ENCODE peak calls at places on chromosomes 3 and 15, in nine cellular contexts. Y is endothelial cell of umbilical vein; X is upper lobe of right lung; R is neuronal stem cell; K is small intestine; H is effector memory CD4-positive, alpha-beta T cell; S is hepatocyte; U is heart left ventricle; M is sigmoid colon. P is an unnamed sample.

GRCh38 chr3:17070560-17070959 is 185.8 kb downstream of the PLCL2 start:
- DNase-seq in Y (no peak), X (no peak), R (no peak), K (no peak), H (no peak), S (no peak), U (peak; percentile 44), M (no peak), P (no peak)

GRCh38 chr15:42037650-42038049 is 16.8 kb upstream of the PLA2G4E start:
- DNase-seq in Y (no peak), X (no peak), R (no peak), K (peak; percentile 42), H (no peak), S (no peak), U (peak; percentile 21), M (no peak), P (no peak)

GRCh38 chr3:197878427-197878826 is 71.6 kb upstream of the RPL35A start:
- DNase-seq in Y (no peak), X (peak; percentile 77), R (no peak), K (no peak), H (no peak), S (no peak), U (no peak), M (no peak), P (no peak)

GRCh38 chr15:44370830-44371229 is 56.6 kb upstream of the CTDSPL2 start:
- DNase-seq in Y (no peak), X (no peak), R (no peak), K (no peak), H (no peak), S (no peak), U (no peak), M (no peak), P (no peak)

GRCh38 chr3:8996681-8997121 is 33.4 kb upstream of the RAD18 start:
- DNase-seq in Y (peak; percentile 7), X (no peak), R (no peak), K (no peak), H (no peak), S (peak; percentile 52), U (peak; percentile 59), M (peak; percentile 85), P (no peak)

GRCh38 chr15:91866371-91866905 is 12.9 kb downstream of the SLCO3A1 start:
- DNase-seq in Y (no peak), X (no peak), R (no peak), K (no peak), H (no peak), S (no peak), U (no peak), M (no peak), P (no peak)

GRCh38 chr3:25441234-25441856 is 13.3 kb downstream of the RARB start:
- DNase-seq in Y (no peak), X (no peak), R (no peak), K (peak; percentile 10), H (no peak), S (no peak), U (no peak), M (no peak), P (no peak)

GRCh38 chr15:55791576-55792400 is 48.8 kb upstream of the PRTG start:
- DNase-seq in Y (peak; percentile 15), X (peak; percentile 78), R (no peak), K (no peak), H (no peak), S (no peak), U (no peak), M (no peak), P (no peak)

GRCh38 chr15:53694534-53694874 is 65.0 kb downstream of the WDR72 start:
- DNase-seq in Y (no peak), X (no peak), R (no peak), K (no peak), H (no peak), S (no peak), U (no peak), M (no peak), P (no peak)

GRCh38 chr15:52256930-52257733 is 38.5 kb downstream of the MYO5C start:
- DNase-seq in Y (no peak), X (no peak), R (no peak), K (no peak), H (no peak), S (no peak), U (no peak), M (no peak), P (no peak)

GRCh38 chr15:94042163-94042954 is 189.0 kb upstream of the MCTP2 start:
- DNase-seq in Y (no peak), X (no peak), R (no peak), K (no peak), H (no peak), S (peak; percentile 36), U (no peak), M (no peak), P (no peak)
- H3K27ac ChIP-seq in Y (no peak overlapping the region), X (no peak overlapping the region), R (no peak overlapping the region), K (no peak overlapping the region), H (no peak overlapping the region), S (no peak overlapping the region), U (no peak overlapping the region), M (no peak overlapping the region), P (no peak overlapping the region)

GRCh38 chr3:194134757-194135515 is 1.0 kb upstream of the HES1 start:
- DNase-seq in Y (peak; percentile 99), X (peak; percentile 96), R (peak; percentile 92), K (peak; percentile 95), H (peak; percentile 62), S (peak; percentile 98), U (peak; percentile 95), M (peak; percentile 97), P (peak; percentile 97)

GRCh38 chr3:194132465-194133358 is 3.2 kb upstream of the HES1 start:
- DNase-seq in Y (no peak), X (no peak), R (no peak), K (peak; percentile 56), H (no peak), S (peak; percentile 32), U (no peak), M (peak; percentile 46), P (no peak)

GRCh38 chr3:194135516-194135805 is 487 bp upstream of the HES1 start:
- DNase-seq in Y (no peak), X (no peak), R (no peak), K (no peak), H (no peak), S (peak; percentile 34), U (no peak), M (no peak), P (no peak)

GRCh38 chr3:194133661-194134230 is 2.2 kb upstream of the HES1 start:
- DNase-seq in Y (peak; percentile 76), X (peak; percentile 85), R (peak; percentile 51), K (peak; percentile 37), H (no peak), S (peak; percentile 82), U (peak; percentile 80), M (peak; percentile 83), P (peak; percentile 73)

GRCh38 chr3:194134231-194134756 is 1.7 kb upstream of the HES1 start:
- DNase-seq in Y (no peak), X (peak; percentile 91), R (peak; percentile 75), K (peak; percentile 49), H (peak; percentile 29), S (no peak), U (peak; percentile 80), M (peak; percentile 87), P (peak; percentile 91)
- H3K27ac ChIP-seq in Y (peak overlapping the region; percentile 96), X (peak overlapping the region; percentile 94), R (peak overlapping the region; percentile 62), K (peak overlapping the region; percentile 91), H (no peak overlapping the region), S (peak overlapping the region; percentile 99), U (peak overlapping the region; percentile 99), M (peak overlapping the region; percentile 90), P (peak overlapping the region; percentile 72)

GRCh38 chr3:180860180-180860858 is 52.2 kb upstream of the FXR1 start:
- DNase-seq in Y (no peak), X (no peak), R (no peak), K (no peak), H (no peak), S (no peak), U (no peak), M (no peak), P (no peak)
- H3K27ac ChIP-seq in Y (no peak overlapping the region), X (no peak overlapping the region), R (no peak overlapping the region), K (no peak overlapping the region), H (no peak overlapping the region), S (no peak overlapping the region), U (no peak overlapping the region), M (no peak overlapping the region), P (no peak overlapping the region)

GRCh38 chr3:107153981-107154380 is 223.3 kb upstream of the CCDC54 start:
- DNase-seq in Y (no peak), X (no peak), R (no peak), K (no peak), H (no peak), S (no peak), U (no peak), M (no peak), P (no peak)
- H3K27ac ChIP-seq in Y (no peak overlapping the region), X (no peak overlapping the region), R (no peak overlapping the region), K (no peak overlapping the region), H (no peak overlapping the region), S (no peak overlapping the region), U (no peak overlapping the region), M (no peak overlapping the region), P (no peak overlapping the region)

GRCh38 chr15:40439461-40440299 is 1.1 kb upstream of the BAHD1 start:
- DNase-seq in Y (peak; percentile 17), X (peak; percentile 80), R (no peak), K (peak; percentile 38), H (no peak), S (peak; percentile 72), U (no peak), M (no peak), P (no peak)

GRCh38 chr15:40437754-40438687 is 2.7 kb upstream of the BAHD1 start:
- DNase-seq in Y (no peak), X (no peak), R (no peak), K (no peak), H (no peak), S (no peak), U (no peak), M (no peak), P (no peak)

GRCh38 chr15:40440300-40441011 is at the start of gene BAHD1:
- DNase-seq in Y (peak; percentile 92), X (peak; percentile 99), R (peak; percentile 89), K (peak; percentile 93), H (peak; percentile 87), S (peak; percentile 98), U (peak; percentile 98), M (peak; percentile 98), P (peak; percentile 98)

GRCh38 chr15:40436892-40437753 is 3.6 kb upstream of the BAHD1 start:
- DNase-seq in Y (no peak), X (no peak), R (no peak), K (no peak), H (no peak), S (no peak), U (no peak), M (no peak), P (no peak)

GRCh38 chr15:40438712-40439111 is 2.0 kb upstream of the BAHD1 start:
- DNase-seq in Y (no peak), X (no peak), R (no peak), K (no peak), H (no peak), S (no peak), U (no peak), M (no peak), P (no peak)
- H3K27ac ChIP-seq in Y (no peak overlapping the region), X (no peak overlapping the region), R (no peak overlapping the region), K (no peak overlapping the region), H (no peak overlapping the region), S (no peak overlapping the region), U (no peak overlapping the region), M (no peak overlapping the region), P (no peak overlapping the region)